ENCODE peak calls at places on chromosomes 5 and 9, in seven cellular contexts. C is GM23338, Y is DND-41, D is choroid plexus epithelial cell, G is heart right ventricle, Z is transverse colon, M is skeletal muscle cell. S is an unnamed sample.

GRCh38 chr5:9149988-9150387 is 395.9 kb downstream of the SEMA5A start:
- DNase-seq in Y (no peak), C (no peak), G (no peak), Z (no peak), D (no peak), M (peak; percentile 39), S (no peak)

GRCh38 chr5:42570946-42571625 is 147.8 kb downstream of the GHR start:
- DNase-seq in G (no peak), D (peak; percentile 16), Z (no peak), Y (no peak), M (no peak), C (no peak), S (no peak)

GRCh38 chr5:15290953-15291352 is 209.0 kb upstream of the FBXL7 start:
- DNase-seq in G (no peak), D (peak; percentile 8), C (peak; percentile 49), M (no peak), Z (no peak), Y (no peak), S (no peak)

GRCh38 chr5:36300927-36301540 is 668 bp downstream of the RANBP3L start:
- DNase-seq in G (no peak), Y (no peak), D (peak; percentile 9), C (no peak), Z (no peak), M (no peak), S (no peak)

GRCh38 chr9:107894572-107895261 is 405.1 kb upstream of the KLF4 start:
- DNase-seq in G (no peak), M (peak; percentile 88), Z (no peak), D (no peak), Y (no peak), C (peak; percentile 12), S (no peak)

GRCh38 chr9:116661037-116661954 is 25.8 kb upstream of the TRIM32 start:
- DNase-seq in Y (no peak), M (peak; percentile 70), G (no peak), C (peak; percentile 91), Z (no peak), D (peak; percentile 92), S (peak; percentile 60)

GRCh38 chr9:6459718-6460117 is 46.7 kb downstream of the UHRF2 start:
- DNase-seq in M (no peak), G (no peak), C (no peak), Z (no peak), Y (no peak), D (no peak), S (no peak)

GRCh38 chr5:32465076-32465475 is 20.5 kb upstream of the ZFR start:
- DNase-seq in Z (no peak), C (peak; percentile 22), D (no peak), G (no peak), M (no peak), Y (no peak), S (no peak)

GRCh38 chr5:93497101-93497500 is 83.9 kb downstream of the NR2F1-AS1 start:
- DNase-seq in M (no peak), G (no peak), D (peak; percentile 93), Z (no peak), Y (no peak), C (no peak), S (no peak)

GRCh38 chr5:105030153-105030552 is 1467.6 kb upstream of the NUDT12 start:
- DNase-seq in D (no peak), M (no peak), G (no peak), Z (no peak), Y (no peak), C (no peak), S (no peak)

GRCh38 chr9:113973963-113974413 is 97.9 kb downstream of the ZNF618 start:
- DNase-seq in Y (no peak), M (peak; percentile 49), C (no peak), G (no peak), Z (no peak), D (no peak), S (no peak)

GRCh38 chr5:99589424-99589823 is 660.6 kb upstream of the CHD1 start:
- DNase-seq in Y (no peak), Z (no peak), G (no peak), M (no peak), D (no peak), C (no peak), S (no peak)

GRCh38 chr5:114883675-114884074 is 286.0 kb downstream of the TRIM36 start:
- DNase-seq in G (no peak), Z (no peak), C (no peak), D (no peak), M (no peak), Y (no peak), S (no peak)

GRCh38 chr5:120599576-120599975 is 135.5 kb downstream of the PRR16 start:
- DNase-seq in C (no peak), Z (no peak), G (no peak), D (peak; percentile 87), Y (no peak), M (peak; percentile 69), S (no peak)

GRCh38 chr5:150263801-150264621 is 25.6 kb downstream of the CAMK2A start:
- DNase-seq in Z (no peak), G (no peak), D (peak; percentile 85), M (peak; percentile 66), Y (no peak), C (no peak), S (no peak)

GRCh38 chr9:136182850-136183422 is 22.0 kb downstream of the LHX3 start:
- DNase-seq in Y (no peak), G (no peak), M (no peak), C (no peak), Z (no peak), D (no peak), S (no peak)

GRCh38 chr9:99154356-99154755 is 49.4 kb downstream of the TGFBR1 start:
- DNase-seq in Z (no peak), C (no peak), G (no peak), D (no peak), M (no peak), Y (no peak), S (no peak)

GRCh38 chr9:89730715-89731114 is 125.9 kb downstream of the GADD45G start:
- DNase-seq in D (no peak), Z (no peak), Y (no peak), G (no peak), C (peak; percentile 20), M (no peak), S (no peak)

GRCh38 chr9:10005206-10005605 is 607.6 kb downstream of the PTPRD start:
- DNase-seq in Z (no peak), M (no peak), C (no peak), G (no peak), D (peak; percentile 18), Y (no peak), S (no peak)

GRCh38 chr9:101028346-101029299 is at the start of gene PLPPR1:
- DNase-seq in Z (peak; percentile 54), C (peak; percentile 84), D (peak; percentile 38), M (no peak), Y (no peak), G (no peak), S (peak; percentile 11)

GRCh38 chr9:130898552-130898852 is 1.9 kb upstream of the QRFP start:
- DNase-seq in G (no peak), M (no peak), D (no peak), Z (peak; percentile 46), C (no peak), Y (no peak), S (no peak)

DNA sequence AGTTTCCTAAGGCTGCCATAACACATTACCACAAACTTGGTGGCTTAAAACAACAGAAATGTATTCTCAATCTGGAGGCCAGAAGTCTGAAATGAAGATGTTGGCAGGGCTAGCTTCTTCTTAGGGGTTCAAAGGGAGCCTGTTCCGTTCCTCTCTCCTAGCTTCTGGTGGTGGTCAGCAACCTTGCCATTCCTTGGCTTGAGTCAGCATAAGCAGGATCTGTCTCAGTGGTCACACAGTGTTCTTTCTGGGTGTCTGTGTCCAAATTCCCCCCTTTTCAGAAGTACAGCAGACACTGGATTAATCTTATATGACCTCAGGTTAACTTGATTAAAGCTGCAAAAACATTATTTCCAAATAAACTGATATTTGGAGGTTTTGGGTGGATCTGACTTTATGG is 2.1 kb upstream of the OSMR start:
- DNase-seq in Z (no peak), M (no peak), D (peak; percentile 43), Y (no peak), C (no peak), G (no peak), S (no peak)
- H3K4me3 ChIP-seq in Z (no peak overlapping the region), M (no peak overlapping the region), D (peak overlapping the region; percentile 30), Y (no peak overlapping the region), C (no peak overlapping the region), G (no peak overlapping the region), S (no peak overlapping the region)

DNA sequence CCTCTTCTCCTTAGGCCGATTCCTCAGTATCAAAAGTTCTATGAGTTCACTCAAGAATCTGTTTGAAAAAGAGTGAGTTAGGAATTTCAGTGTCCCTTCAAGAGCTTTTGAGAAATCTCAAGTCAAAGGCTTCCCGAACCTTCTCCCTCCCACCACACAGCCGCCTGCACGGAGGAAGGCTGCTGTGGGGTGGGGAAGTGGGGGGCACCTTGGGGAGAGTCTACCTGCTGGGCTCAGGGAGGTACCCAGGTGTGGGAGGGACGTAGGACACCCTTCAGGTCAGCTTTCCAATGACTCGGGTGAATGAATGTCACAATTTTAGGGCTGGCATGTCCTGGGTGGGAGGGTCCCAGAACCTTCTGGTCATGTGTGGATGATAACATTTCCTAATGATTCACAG is 17.5 kb downstream of the CXCL14 start:
- DNase-seq in D (no peak), Y (no peak), M (no peak), G (no peak), C (no peak), Z (no peak), S (no peak)
- H3K4me3 ChIP-seq in D (no peak overlapping the region), Y (no peak overlapping the region), M (no peak overlapping the region), G (no peak overlapping the region), C (no peak overlapping the region), Z (no peak overlapping the region), S (no peak overlapping the region)

GRCh38 chr5:160263326-160263850 is 34.1 kb downstream of the FABP6 start:
- DNase-seq in G (no peak), M (no peak), D (no peak), Z (no peak), Y (no peak), C (no peak), S (no peak)

GRCh38 chr5:160260006-160260775 is 30.9 kb downstream of the FABP6 start:
- DNase-seq in D (peak; percentile 55), Y (no peak), G (no peak), C (no peak), M (no peak), Z (no peak), S (no peak)

GRCh38 chr5:160262151-160262550 is 32.8 kb downstream of the FABP6 start:
- DNase-seq in Y (peak; percentile 20), Z (no peak), M (no peak), C (peak; percentile 52), G (no peak), D (no peak), S (peak; percentile 76)

GRCh38 chr5:160260881-160261815 is 31.8 kb downstream of the FABP6 start:
- DNase-seq in D (peak; percentile 99), Y (peak; percentile 11), C (no peak), G (no peak), Z (peak; percentile 56), M (peak; percentile 48), S (peak; percentile 89)

GRCh38 chr5:160262665-160263064 is 33.4 kb downstream of the FABP6 start:
- DNase-seq in Y (peak; percentile 21), C (no peak), G (peak; percentile 23), Z (peak; percentile 61), D (no peak), M (no peak), S (peak; percentile 37)
- H3K4me3 ChIP-seq in Y (no peak overlapping the region), C (no peak overlapping the region), G (no peak overlapping the region), Z (no peak overlapping the region), D (no peak overlapping the region), M (no peak overlapping the region), S (peak overlapping the region; percentile 28)

DNA sequence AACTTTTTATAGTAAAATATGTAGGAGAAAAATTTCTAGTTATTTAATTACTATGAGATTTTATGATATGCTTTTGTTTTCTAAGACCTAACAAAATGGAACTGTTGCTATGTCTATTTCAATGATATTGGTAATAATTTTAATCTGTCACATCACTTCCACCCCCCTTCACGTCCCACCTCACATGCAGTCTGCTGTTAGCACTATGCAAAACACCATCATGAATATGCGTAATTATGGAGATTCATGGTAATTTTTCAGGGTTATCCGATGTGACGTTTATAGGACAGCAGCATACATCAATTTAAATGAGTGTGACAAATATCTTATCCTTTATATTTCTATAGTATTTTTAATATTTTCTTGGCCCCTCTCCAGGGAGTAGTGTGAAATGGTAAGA is 283.8 kb upstream of the TMEM161B start:
- DNase-seq in M (no peak), C (no peak), Z (no peak), D (no peak), Y (no peak), G (no peak), S (no peak)
- H3K4me3 ChIP-seq in M (no peak overlapping the region), C (no peak overlapping the region), Z (no peak overlapping the region), D (no peak overlapping the region), Y (no peak overlapping the region), G (no peak overlapping the region), S (no peak overlapping the region)

S was measured in Jurkat, Clone E6-1.